ENCODE peak calls at places on chromosomes 7 and 10, in seven cellular contexts. B is K562; X is activated CD8-positive, alpha-beta memory T cell treated with anti-CD3 and anti-CD28 coated beads for 1 hour; I is HCT116; W is neural crest cell; O is lower lobe of right lung; R is progenitor cell of endocrine pancreas. V is an unnamed sample.

GRCh38 chr10:71126432-71126831 is 85.9 kb upstream of the UNC5B start:
- DNase-seq in O (no peak), X (no peak), R (no peak), W (no peak), B (no peak), I (no peak), V (no peak)

GRCh38 chr10:43857206-43857952 is 208.7 kb upstream of the ZNF32 start:
- DNase-seq in O (no peak), R (no peak), X (no peak), W (no peak), I (no peak), B (no peak), V (no peak)

GRCh38 chr10:24331457-24331856 is 122.5 kb downstream of the KIAA1217 start:
- DNase-seq in O (peak; percentile 51), I (no peak), B (no peak), R (no peak), W (no peak), X (no peak), V (no peak)

GRCh38 chr7:110943686-110944350 is 147.1 kb upstream of the LRRN3 start:
- DNase-seq in R (no peak), O (no peak), W (no peak), I (no peak), X (no peak), B (no peak), V (no peak)

GRCh38 chr10:95729323-95730055 is 26.5 kb upstream of the ENTPD1 start:
- DNase-seq in W (no peak), X (no peak), O (no peak), R (no peak), B (no peak), I (no peak), V (no peak)

GRCh38 chr10:119480667-119481066 is 61.9 kb downstream of the RGS10 start:
- DNase-seq in I (no peak), O (no peak), R (no peak), B (no peak), W (no peak), X (no peak), V (no peak)

GRCh38 chr10:1141701-1142100 is 85.5 kb downstream of the WDR37 start:
- DNase-seq in R (no peak), W (no peak), I (no peak), B (no peak), O (no peak), X (no peak), V (no peak)

GRCh38 chr7:94392391-94392782 is 2.3 kb upstream of the COL1A2 start:
- DNase-seq in I (no peak), O (no peak), R (no peak), B (no peak), X (no peak), W (no peak), V (no peak)

GRCh38 chr7:151218170-151218569 is 7.9 kb upstream of the H2BK1 start:
- DNase-seq in W (no peak), R (no peak), I (no peak), X (no peak), B (no peak), O (no peak), V (no peak)

GRCh38 chr10:52256832-52257691 is 57.0 kb upstream of the DKK1 start:
- DNase-seq in X (no peak), R (no peak), O (no peak), B (no peak), W (no peak), I (no peak), V (no peak)

GRCh38 chr7:136637826-136638225 is 230.6 kb upstream of the CHRM2 start:
- DNase-seq in I (no peak), X (no peak), B (no peak), R (no peak), W (no peak), O (no peak), V (no peak)

GRCh38 chr7:44201813-44202212 is 1.0 kb downstream of the YKT6 start:
- DNase-seq in X (no peak), B (no peak), W (no peak), O (no peak), I (no peak), R (no peak), V (no peak)

GRCh38 chr7:151240942-151241754 is 7.3 kb downstream of the SMARCD3 start:
- DNase-seq in I (no peak), X (no peak), W (no peak), R (no peak), B (no peak), O (no peak), V (no peak)

GRCh38 chr7:151191544-151191943 is 4.5 kb upstream of the ASB10 start:
- DNase-seq in X (no peak), B (no peak), R (no peak), W (no peak), I (no peak), O (no peak), V (peak; percentile 41)

GRCh38 chr7:3042861-3043489 is 692 bp downstream of the CARD11 start:
- DNase-seq in R (no peak), W (no peak), X (peak; percentile 54), O (no peak), I (no peak), B (peak; percentile 71), V (no peak)

GRCh38 chr10:35300063-35300699 is 36.1 kb upstream of the CCNY start:
- DNase-seq in I (peak; percentile 54), B (peak; percentile 41), R (no peak), W (no peak), X (no peak), O (peak; percentile 49), V (peak; percentile 58)

GRCh38 chr7:139714163-139714901 is 63.5 kb downstream of the HIPK2 start:
- DNase-seq in B (no peak), I (no peak), R (no peak), W (no peak), O (peak; percentile 81), X (no peak), V (no peak)

GRCh38 chr10:4532467-4532866 is 293.5 kb upstream of the AKR1E2 start:
- DNase-seq in I (no peak), R (no peak), B (no peak), X (no peak), W (no peak), O (no peak), V (no peak)

GRCh38 chr7:133112335-133112734 is 30.4 kb upstream of the CHCHD3 start:
- DNase-seq in I (no peak), B (no peak), X (no peak), R (no peak), O (no peak), W (no peak), V (no peak)

GRCh38 chr10:69898524-69898923 is 96.8 kb downstream of the COL13A1 start:
- DNase-seq in B (no peak), R (no peak), I (no peak), W (no peak), O (no peak), X (no peak), V (peak; percentile 88)

GRCh38 chr7:32204361-32205018 is 134.3 kb upstream of the PDE1C start:
- DNase-seq in B (no peak), I (peak; percentile 65), R (peak; percentile 54), W (peak; percentile 60), O (no peak), X (no peak), V (peak; percentile 67)

GRCh38 chr10:102652170-102652926 is 8.1 kb downstream of the TRIM8 start:
- DNase-seq in O (no peak), X (no peak), B (no peak), W (no peak), R (no peak), I (no peak), V (no peak)

GRCh38 chr10:32388258-32389027 is 41.5 kb upstream of the EPC1 start:
- DNase-seq in X (no peak), R (no peak), W (no peak), I (no peak), B (no peak), O (no peak), V (no peak)

GRCh38 chr10:52074505-52074904 is 239.6 kb upstream of the DKK1 start:
- DNase-seq in W (no peak), O (no peak), I (no peak), R (no peak), B (no peak), X (no peak), V (no peak)

GRCh38 chr7:23000597-23001360 is 13.2 kb downstream of the HYCC1 start:
- DNase-seq in O (no peak), I (no peak), B (no peak), R (no peak), X (no peak), W (no peak), V (no peak)

GRCh38 chr7:36607741-36608140 is 116.6 kb downstream of the AOAH start:
- DNase-seq in B (no peak), W (no peak), R (no peak), I (no peak), O (peak; percentile 64), X (no peak), V (no peak)

GRCh38 chr10:64648915-64649314 is 1127.7 kb downstream of the REEP3 start:
- DNase-seq in R (no peak), O (no peak), B (no peak), X (no peak), W (no peak), I (peak; percentile 26), V (peak; percentile 49)

GRCh38 chr10:126670056-126670743 is at the start of gene C10orf90:
- DNase-seq in O (no peak), X (no peak), W (no peak), R (no peak), B (no peak), I (no peak), V (no peak)

GRCh38 chr7:21869785-21870402 is 75.8 kb downstream of the CDCA7L start:
- DNase-seq in X (no peak), W (no peak), B (no peak), O (no peak), R (no peak), I (no peak), V (no peak)

GRCh38 chr7:128167791-128168666 is 73.0 kb upstream of the LEP start:
- DNase-seq in O (no peak), R (no peak), B (no peak), X (no peak), W (no peak), I (no peak), V (no peak)

GRCh38 chr7:26619348-26619747 is 245.0 kb downstream of the SKAP2 start:
- DNase-seq in W (no peak), R (no peak), X (no peak), I (no peak), B (no peak), O (no peak), V (no peak)

GRCh38 chr10:71241114-71241898 is 28.9 kb downstream of the UNC5B start:
- DNase-seq in R (no peak), W (no peak), X (no peak), I (no peak), O (no peak), B (no peak), V (no peak)

GRCh38 chr10:11425288-11425595 is 186.2 kb downstream of the USP6NL start:
- DNase-seq in I (no peak), W (no peak), X (no peak), R (no peak), B (no peak), O (no peak), V (no peak)

GRCh38 chr7:142871260-142872105 is 14.1 kb downstream of the TRPV6 start:
- DNase-seq in W (no peak), X (no peak), R (no peak), I (no peak), B (no peak), O (no peak), V (no peak)

GRCh38 chr10:126235091-126235978 is 152.9 kb downstream of the ADAM12 start:
- DNase-seq in I (no peak), O (no peak), W (no peak), X (no peak), R (no peak), B (no peak), V (no peak)

GRCh38 chr7:131692131-131692960 is 135.9 kb upstream of the PODXL start:
- DNase-seq in X (peak; percentile 7), I (peak; percentile 23), R (peak; percentile 82), O (peak; percentile 52), W (peak; percentile 91), B (peak; percentile 94), V (peak; percentile 67)

GRCh38 chr7:77993823-77994222 is 195.2 kb downstream of the PHTF2 start:
- DNase-seq in B (no peak), X (no peak), R (no peak), O (no peak), W (no peak), I (no peak), V (no peak)

GRCh38 chr10:44132361-44133289 is 252.3 kb downstream of the CXCL12 start:
- DNase-seq in X (no peak), B (no peak), O (no peak), I (no peak), R (no peak), W (no peak), V (no peak)